ENCODE peak calls at places on chromosomes 12 and 14, in seven cellular contexts. One of them, this sample, is unnamed.

GRCh38 chr12:121579190-121579791 is 1.5 kb downstream of the KDM2B start:
- DNase-seq in thoracic aorta: no peak
- DNase-seq in fibroblast of lung: no peak
- DNase-seq in HL-60: peak; percentile 30
- DNase-seq in cardiac fibroblast: peak; percentile 24
- DNase-seq in BE2C: no peak
- DNase-seq in stomach: peak; percentile 41
- DNase-seq in this sample: no peak

GRCh38 chr14:60164717-60165546 is at the start of gene DHRS7:
- DNase-seq in thoracic aorta: peak; percentile 25
- DNase-seq in fibroblast of lung: peak; percentile 76
- DNase-seq in HL-60: peak; percentile 85
- DNase-seq in cardiac fibroblast: peak; percentile 78
- DNase-seq in BE2C: peak; percentile 89
- DNase-seq in stomach: peak; percentile 85
- DNase-seq in this sample: peak; percentile 70

GRCh38 chr14:91230363-91231035 is 14.0 kb downstream of the GPR68 start:
- DNase-seq in thoracic aorta: no peak
- DNase-seq in fibroblast of lung: peak; percentile 23
- DNase-seq in HL-60: no peak
- DNase-seq in cardiac fibroblast: no peak
- DNase-seq in BE2C: no peak
- DNase-seq in stomach: no peak
- DNase-seq in this sample: peak; percentile 13

GRCh38 chr14:99950191-99950590 is 115.0 kb upstream of the EVL start:
- DNase-seq in thoracic aorta: no peak
- DNase-seq in fibroblast of lung: no peak
- DNase-seq in HL-60: no peak
- DNase-seq in cardiac fibroblast: no peak
- DNase-seq in BE2C: no peak
- DNase-seq in stomach: no peak
- DNase-seq in this sample: no peak

GRCh38 chr12:27555928-27556778 is 32.1 kb downstream of the PPFIBP1 start:
- DNase-seq in thoracic aorta: no peak
- DNase-seq in fibroblast of lung: peak; percentile 60
- DNase-seq in HL-60: no peak
- DNase-seq in cardiac fibroblast: peak; percentile 51
- DNase-seq in BE2C: no peak
- DNase-seq in stomach: no peak
- DNase-seq in this sample: peak; percentile 69

GRCh38 chr12:76113800-76114757 is 29.6 kb upstream of the NAP1L1 start:
- DNase-seq in thoracic aorta: no peak
- DNase-seq in fibroblast of lung: no peak
- DNase-seq in HL-60: no peak
- DNase-seq in cardiac fibroblast: peak; percentile 11
- DNase-seq in BE2C: no peak
- DNase-seq in stomach: no peak
- DNase-seq in this sample: no peak

GRCh38 chr12:113392988-113393579 is 10.6 kb downstream of the SDS start:
- DNase-seq in thoracic aorta: no peak
- DNase-seq in fibroblast of lung: peak; percentile 8
- DNase-seq in HL-60: no peak
- DNase-seq in cardiac fibroblast: peak; percentile 31
- DNase-seq in BE2C: peak; percentile 90
- DNase-seq in stomach: no peak
- DNase-seq in this sample: peak; percentile 12

GRCh38 chr12:116381240-116381743 is 103.8 kb upstream of the MED13L start:
- DNase-seq in thoracic aorta: no peak
- DNase-seq in fibroblast of lung: no peak
- DNase-seq in HL-60: no peak
- DNase-seq in cardiac fibroblast: no peak
- DNase-seq in BE2C: no peak
- DNase-seq in stomach: no peak
- DNase-seq in this sample: no peak

GRCh38 chr12:12927211-12928079 is 24.5 kb downstream of the GPRC5D start:
- DNase-seq in thoracic aorta: no peak
- DNase-seq in fibroblast of lung: peak; percentile 82
- DNase-seq in HL-60: no peak
- DNase-seq in cardiac fibroblast: peak; percentile 91
- DNase-seq in BE2C: peak; percentile 78
- DNase-seq in stomach: peak; percentile 94
- DNase-seq in this sample: no peak

GRCh38 chr12:92629349-92630065 is 73.3 kb upstream of the PLEKHG7 start:
- DNase-seq in thoracic aorta: no peak
- DNase-seq in fibroblast of lung: peak; percentile 59
- DNase-seq in HL-60: no peak
- DNase-seq in cardiac fibroblast: no peak
- DNase-seq in BE2C: peak; percentile 43
- DNase-seq in stomach: peak; percentile 31
- DNase-seq in this sample: peak; percentile 14

GRCh38 chr14:55697358-55697985 is 117.5 kb downstream of the KTN1 start:
- DNase-seq in thoracic aorta: no peak
- DNase-seq in fibroblast of lung: no peak
- DNase-seq in HL-60: no peak
- DNase-seq in cardiac fibroblast: no peak
- DNase-seq in BE2C: no peak
- DNase-seq in stomach: no peak
- DNase-seq in this sample: no peak

GRCh38 chr12:131133015-131133905 is 179.6 kb downstream of the ADGRD1 start:
- DNase-seq in thoracic aorta: no peak
- DNase-seq in fibroblast of lung: no peak
- DNase-seq in HL-60: no peak
- DNase-seq in cardiac fibroblast: peak; percentile 4
- DNase-seq in BE2C: no peak
- DNase-seq in stomach: no peak
- DNase-seq in this sample: no peak
- TF ChIP-seq CTCF in thoracic aorta: no peak
- TF ChIP-seq CTCF in fibroblast of lung: no peak
- TF ChIP-seq CTCF in HL-60: no peak
- TF ChIP-seq CTCF in cardiac fibroblast: no peak
- TF ChIP-seq CTCF in BE2C: no peak
- TF ChIP-seq CTCF in stomach: no peak
- TF ChIP-seq CTCF in this sample: no peak

GRCh38 chr14:68440776-68441175 is 352.1 kb downstream of the ZFP36L1 start:
- DNase-seq in thoracic aorta: no peak
- DNase-seq in fibroblast of lung: peak; percentile 53
- DNase-seq in HL-60: no peak
- DNase-seq in cardiac fibroblast: no peak
- DNase-seq in BE2C: no peak
- DNase-seq in stomach: no peak
- DNase-seq in this sample: no peak

GRCh38 chr14:68439741-68440140 is 353.1 kb downstream of the ZFP36L1 start:
- DNase-seq in thoracic aorta: no peak
- DNase-seq in fibroblast of lung: no peak
- DNase-seq in HL-60: no peak
- DNase-seq in cardiac fibroblast: no peak
- DNase-seq in BE2C: no peak
- DNase-seq in stomach: no peak
- DNase-seq in this sample: no peak

GRCh38 chr14:68441532-68441931 is 351.3 kb downstream of the ZFP36L1 start:
- DNase-seq in thoracic aorta: no peak
- DNase-seq in fibroblast of lung: no peak
- DNase-seq in HL-60: no peak
- DNase-seq in cardiac fibroblast: no peak
- DNase-seq in BE2C: no peak
- DNase-seq in stomach: no peak
- DNase-seq in this sample: no peak

GRCh38 chr14:68444449-68445168 is 348.3 kb downstream of the ZFP36L1 start:
- DNase-seq in thoracic aorta: no peak
- DNase-seq in fibroblast of lung: peak; percentile 64
- DNase-seq in HL-60: no peak
- DNase-seq in cardiac fibroblast: peak; percentile 77
- DNase-seq in BE2C: no peak
- DNase-seq in stomach: peak; percentile 69
- DNase-seq in this sample: peak; percentile 74

DNA sequence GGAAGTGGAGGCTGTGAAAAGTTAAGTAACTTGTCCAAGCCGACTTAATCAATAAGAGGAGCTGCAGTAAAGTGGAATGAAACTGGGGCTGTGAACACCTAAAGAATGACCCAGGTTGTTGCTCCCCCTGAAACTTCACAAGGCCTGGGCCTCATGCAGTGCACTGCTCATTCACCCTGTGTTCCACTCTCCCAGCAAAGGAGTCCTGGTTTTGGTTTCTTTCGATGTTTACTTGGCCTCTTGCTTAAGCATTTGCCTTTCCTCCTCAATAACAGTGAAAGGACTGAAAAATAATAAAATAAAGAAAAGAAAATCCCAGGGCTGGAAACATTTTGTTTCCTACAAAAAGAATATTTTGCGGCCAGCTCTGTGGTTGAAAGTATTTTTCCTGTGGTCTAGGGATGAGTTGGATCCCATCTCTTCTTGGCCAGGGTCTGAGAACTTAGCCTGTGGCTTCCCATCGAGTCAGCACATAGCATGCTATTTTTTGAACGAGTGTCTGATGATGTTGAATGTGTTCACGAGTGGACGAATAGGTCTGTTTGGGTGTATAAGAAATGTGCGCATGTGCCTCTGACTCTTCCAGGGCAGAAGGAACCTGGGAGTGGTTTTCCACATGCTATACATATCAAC is 349.9 kb downstream of the ZFP36L1 start:
- DNase-seq in thoracic aorta: no peak
- DNase-seq in fibroblast of lung: peak; percentile 70
- DNase-seq in HL-60: no peak
- DNase-seq in cardiac fibroblast: peak; percentile 52
- DNase-seq in BE2C: no peak
- DNase-seq in stomach: no peak
- DNase-seq in this sample: peak; percentile 74
- H3K4me3 ChIP-seq in thoracic aorta: no peak overlapping the region
- H3K4me3 ChIP-seq in fibroblast of lung: no peak overlapping the region
- H3K4me3 ChIP-seq in HL-60: no peak overlapping the region
- H3K4me3 ChIP-seq in cardiac fibroblast: no peak overlapping the region
- H3K4me3 ChIP-seq in BE2C: no peak overlapping the region
- H3K4me3 ChIP-seq in stomach: no peak overlapping the region
- H3K4me3 ChIP-seq in this sample: no peak overlapping the region

GRCh38 chr12:1540690-1541089 is 53.7 kb downstream of the FBXL14 start:
- DNase-seq in thoracic aorta: no peak
- DNase-seq in fibroblast of lung: no peak
- DNase-seq in HL-60: no peak
- DNase-seq in cardiac fibroblast: no peak
- DNase-seq in BE2C: no peak
- DNase-seq in stomach: no peak
- DNase-seq in this sample: peak; percentile 26

GRCh38 chr12:1546931-1547640 is 47.3 kb downstream of the FBXL14 start:
- DNase-seq in thoracic aorta: no peak
- DNase-seq in fibroblast of lung: no peak
- DNase-seq in HL-60: no peak
- DNase-seq in cardiac fibroblast: no peak
- DNase-seq in BE2C: no peak
- DNase-seq in stomach: no peak
- DNase-seq in this sample: no peak

GRCh38 chr12:1542599-1542998 is 51.8 kb downstream of the FBXL14 start:
- DNase-seq in thoracic aorta: no peak
- DNase-seq in fibroblast of lung: no peak
- DNase-seq in HL-60: no peak
- DNase-seq in cardiac fibroblast: no peak
- DNase-seq in BE2C: no peak
- DNase-seq in stomach: no peak
- DNase-seq in this sample: no peak

DNA sequence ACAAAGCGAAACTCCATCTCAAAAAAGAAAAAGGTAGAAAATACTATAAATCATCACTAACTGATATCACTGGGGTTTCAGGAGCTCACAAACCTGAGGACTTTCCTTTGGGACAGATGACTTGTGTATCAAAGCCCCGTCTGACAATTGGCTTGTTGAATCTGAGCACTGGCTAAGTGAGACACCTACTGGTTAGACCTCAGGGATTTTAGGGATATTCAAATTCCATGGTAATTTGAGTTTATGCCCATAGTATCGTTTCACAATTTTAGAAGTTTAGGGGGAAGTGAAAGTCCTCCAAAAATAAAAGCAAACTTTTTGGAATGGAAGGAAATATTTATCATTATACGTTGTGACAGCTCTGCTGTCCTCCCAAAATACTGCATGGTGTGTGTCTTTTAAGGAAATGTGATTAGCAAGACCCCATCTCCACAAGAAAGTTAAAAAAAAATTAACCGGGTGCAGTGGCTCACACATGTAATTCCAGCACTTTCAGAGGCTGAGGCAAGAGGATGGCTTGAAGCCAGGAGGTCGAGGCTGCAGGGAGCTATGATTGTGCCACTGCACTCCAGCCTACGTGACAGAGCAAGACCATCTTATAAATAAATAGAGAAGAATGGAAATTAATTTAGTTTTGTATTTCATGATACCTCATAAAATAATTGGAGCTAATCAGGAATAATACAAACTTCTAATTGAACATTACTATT is 49.2 kb downstream of the FBXL14 start:
- DNase-seq in thoracic aorta: no peak
- DNase-seq in fibroblast of lung: peak; percentile 73
- DNase-seq in HL-60: no peak
- DNase-seq in cardiac fibroblast: peak; percentile 66
- DNase-seq in BE2C: no peak
- DNase-seq in stomach: no peak
- DNase-seq in this sample: peak; percentile 67
- TF ChIP-seq CTCF in thoracic aorta: no peak
- TF ChIP-seq CTCF in fibroblast of lung: peak; percentile 48
- TF ChIP-seq CTCF in HL-60: no peak
- TF ChIP-seq CTCF in cardiac fibroblast: peak; percentile 30
- TF ChIP-seq CTCF in BE2C: peak; percentile 54
- TF ChIP-seq CTCF in stomach: no peak
- TF ChIP-seq CTCF in this sample: peak; percentile 42

GRCh38 chr14:61671086-61671485 is 24.2 kb upstream of the HIF1A start:
- DNase-seq in thoracic aorta: no peak
- DNase-seq in fibroblast of lung: no peak
- DNase-seq in HL-60: no peak
- DNase-seq in cardiac fibroblast: no peak
- DNase-seq in BE2C: no peak
- DNase-seq in stomach: no peak
- DNase-seq in this sample: no peak

GRCh38 chr14:61672796-61673195 is 22.5 kb upstream of the HIF1A start:
- DNase-seq in thoracic aorta: no peak
- DNase-seq in fibroblast of lung: no peak
- DNase-seq in HL-60: no peak
- DNase-seq in cardiac fibroblast: no peak
- DNase-seq in BE2C: no peak
- DNase-seq in stomach: no peak
- DNase-seq in this sample: no peak

GRCh38 chr14:61668267-61668666 is 27.0 kb upstream of the HIF1A start:
- DNase-seq in thoracic aorta: no peak
- DNase-seq in fibroblast of lung: no peak
- DNase-seq in HL-60: peak; percentile 24
- DNase-seq in cardiac fibroblast: no peak
- DNase-seq in BE2C: no peak
- DNase-seq in stomach: no peak
- DNase-seq in this sample: no peak

GRCh38 chr14:61673305-61673704 is 22.0 kb upstream of the HIF1A start:
- DNase-seq in thoracic aorta: no peak
- DNase-seq in fibroblast of lung: no peak
- DNase-seq in HL-60: no peak
- DNase-seq in cardiac fibroblast: peak; percentile 48
- DNase-seq in BE2C: no peak
- DNase-seq in stomach: no peak
- DNase-seq in this sample: no peak

DNA sequence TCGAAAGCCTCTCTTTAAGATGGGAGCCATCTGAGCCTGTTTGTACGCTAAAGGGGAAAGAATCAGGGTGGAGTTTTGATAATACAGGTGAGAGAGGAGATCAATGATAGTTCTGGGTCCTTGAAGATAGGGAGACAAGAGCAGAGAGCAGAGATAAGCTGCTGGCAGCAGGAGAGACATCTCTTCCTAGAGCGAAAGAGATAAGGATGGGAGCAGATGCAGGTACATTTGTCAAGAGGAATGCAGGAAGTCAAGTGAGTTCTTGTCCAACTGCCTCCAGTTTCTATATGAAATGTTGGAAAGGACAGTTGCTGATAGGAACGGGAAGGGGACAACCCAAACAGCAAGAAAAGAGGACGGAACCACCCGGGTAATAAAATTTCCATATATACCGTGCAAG is 24.7 kb upstream of the HIF1A start:
- DNase-seq in thoracic aorta: no peak
- DNase-seq in fibroblast of lung: no peak
- DNase-seq in HL-60: no peak
- DNase-seq in cardiac fibroblast: no peak
- DNase-seq in BE2C: no peak
- DNase-seq in stomach: no peak
- DNase-seq in this sample: no peak
- H3K4me3 ChIP-seq in thoracic aorta: no peak overlapping the region
- H3K4me3 ChIP-seq in fibroblast of lung: no peak overlapping the region
- H3K4me3 ChIP-seq in HL-60: no peak overlapping the region
- H3K4me3 ChIP-seq in cardiac fibroblast: no peak overlapping the region
- H3K4me3 ChIP-seq in BE2C: no peak overlapping the region
- H3K4me3 ChIP-seq in stomach: no peak overlapping the region
- H3K4me3 ChIP-seq in this sample: no peak overlapping the region